ENCODE peak calls at places on chromosomes 11 and 22, in six cellular contexts. F is NB4, J is fibroblast of mammary gland, D is choroid plexus epithelial cell, T is Calu3, V is RWPE1. A is an unnamed sample.

GRCh38 chr11:69159153-69159850 is 3.6 kb downstream of the SMIM38 start:
- DNase-seq in V (no peak), T (no peak), D (no peak), J (no peak), F (no peak), A (no peak)

GRCh38 chr11:11628651-11629050 is 6.8 kb upstream of the GALNT18 start:
- DNase-seq in J (no peak), V (no peak), T (no peak), F (no peak), D (no peak), A (no peak)

GRCh38 chr11:116186592-116186991 is 586.2 kb downstream of the BUD13 start:
- DNase-seq in F (no peak), T (no peak), V (no peak), J (no peak), D (no peak), A (no peak)

GRCh38 chr11:15896026-15896425 is 460.3 kb downstream of the SOX6 start:
- DNase-seq in J (no peak), V (no peak), D (no peak), F (no peak), T (no peak), A (no peak)

GRCh38 chr11:72577271-72577681 is 96.9 kb downstream of the PDE2A start:
- DNase-seq in T (no peak), F (no peak), D (no peak), V (no peak), J (no peak), A (no peak)

GRCh38 chr11:133531971-133532651 is at the start of gene OPCML:
- DNase-seq in V (no peak), J (no peak), D (no peak), T (no peak), F (no peak), A (no peak)

GRCh38 chr11:88281317-88281712 is 56.2 kb downstream of the CTSC start:
- DNase-seq in D (peak), J (peak), V (no peak), F (peak), T (peak), A (no peak)

GRCh38 chr22:49052023-49052538 is 775.6 kb downstream of the BRD1 start:
- DNase-seq in J (no peak), F (no peak), D (peak), T (no peak), V (no peak), A (no peak)

GRCh38 chr22:27748355-27749168 is 53.0 kb downstream of the MN1 start:
- DNase-seq in F (peak), T (peak), V (peak), D (peak), J (peak), A (no peak)

GRCh38 chr11:73957654-73958361 is 7.0 kb downstream of the DNAJB13 start:
- DNase-seq in F (no peak), J (no peak), V (no peak), D (no peak), T (no peak), A (no peak)

GRCh38 chr22:38710352-38710751 is 4.6 kb downstream of the GTPBP1 start:
- DNase-seq in J (no peak), F (no peak), D (no peak), V (no peak), T (no peak), A (no peak)

GRCh38 chr11:91178366-91178765 is 955.5 kb upstream of the CHORDC1 start:
- DNase-seq in T (no peak), D (peak), V (no peak), F (no peak), J (peak), A (no peak)

GRCh38 chr11:123575441-123575840 is 79.0 kb downstream of the SCN3B start:
- DNase-seq in T (no peak), D (no peak), F (no peak), J (no peak), V (no peak), A (no peak)

GRCh38 chr11:68890490-68891231 is 13.0 kb downstream of the MRPL21 start:
- DNase-seq in J (peak), D (peak), F (no peak), T (no peak), V (no peak), A (no peak)

GRCh38 chr11:22472306-22472705 is 134.1 kb downstream of the SLC17A6 start:
- DNase-seq in F (no peak), V (no peak), J (no peak), D (peak), T (peak), A (no peak)

GRCh38 chr22:22938672-22939536 is 51.3 kb downstream of the IGLL5 start:
- DNase-seq in D (no peak), J (no peak), T (no peak), F (no peak), V (no peak), A (no peak)

GRCh38 chr11:64608636-64609035 is 17.6 kb downstream of the SLC22A12 start:
- DNase-seq in D (no peak), J (no peak), T (no peak), F (peak), V (no peak), A (no peak)

GRCh38 chr22:24555496-24556253 is at the start of gene SNRPD3:
- DNase-seq in D (peak), T (peak), V (peak), F (peak), J (peak), A (no peak)
- TF ChIP-seq CTCF in D (peak), T (no peak), V (no peak), F (no peak), J (no peak), A (no peak)

DNA sequence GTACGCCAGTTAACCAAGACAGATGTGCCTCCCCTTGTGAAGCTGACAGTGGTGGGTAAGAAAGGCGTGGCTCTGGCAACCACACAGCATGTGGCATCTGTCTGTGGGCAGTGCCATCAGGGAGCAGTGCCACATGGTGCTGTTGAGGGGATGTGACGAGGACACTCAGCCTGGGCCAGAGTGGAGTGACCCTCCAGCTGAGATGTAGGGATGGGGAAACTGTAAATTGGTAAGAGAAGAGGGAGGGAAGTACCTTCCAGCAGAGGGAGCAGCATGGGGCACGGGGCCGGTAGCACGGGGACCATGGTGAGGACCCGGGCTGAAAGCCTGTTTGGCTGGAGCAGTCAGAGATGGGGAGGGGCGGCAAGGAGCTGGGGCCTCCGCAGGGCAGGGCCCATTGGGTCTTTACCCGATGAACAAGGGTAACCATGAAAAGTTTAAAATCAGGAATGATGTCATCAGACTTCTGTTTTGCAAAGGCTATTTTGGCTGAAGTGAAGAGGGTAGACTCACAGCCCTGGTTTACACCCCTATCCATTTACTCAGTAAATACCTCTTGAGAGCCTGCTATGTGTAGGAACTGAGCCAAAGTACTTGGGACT is 10.4 kb downstream of the TMPRSS6 start:
- DNase-seq in F (peak), D (no peak), T (no peak), J (no peak), V (no peak), A (no peak)
- TF ChIP-seq CTCF in F (peak), D (peak), T (no peak), J (peak), V (no peak), A (peak)

GRCh38 chr11:102886999-102887398 is 12.2 kb upstream of the MMP12 start:
- DNase-seq in V (peak), F (no peak), T (no peak), J (peak), D (no peak), A (no peak)

DNA sequence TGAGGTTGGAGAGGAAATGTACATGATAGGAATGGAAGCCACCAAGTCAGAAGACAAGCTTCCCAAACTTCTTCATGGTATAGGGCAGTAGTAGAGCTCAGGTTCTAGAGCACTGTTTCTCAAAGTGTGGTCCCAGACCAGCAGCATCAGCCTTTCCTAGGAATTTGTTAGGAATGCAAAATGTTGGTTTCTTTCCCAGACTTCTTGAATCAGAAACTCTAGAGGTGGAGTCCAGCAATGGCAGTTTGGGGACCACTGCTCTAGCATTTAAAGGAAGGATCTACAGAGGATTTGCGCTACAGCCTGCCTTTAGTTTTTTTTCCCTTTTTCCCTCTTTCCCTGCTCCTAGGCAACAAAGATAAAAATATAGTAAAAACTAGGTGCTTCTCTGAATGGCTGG is 17.0 kb upstream of the MMP12 start:
- DNase-seq in V (no peak), J (no peak), T (no peak), D (no peak), F (no peak), A (no peak)
- TF ChIP-seq CTCF in V (no peak), J (no peak), T (no peak), D (no peak), F (no peak), A (no peak)

GRCh38 chr11:41431784-41432183 is 27.7 kb downstream of the LRRC4C start:
- DNase-seq in F (peak), J (no peak), V (peak), D (peak), T (no peak), A (no peak)
- TF ChIP-seq CTCF in F (peak), J (peak), V (no peak), D (peak), T (no peak), A (no peak)

GRCh38 chr11:197741-198235 is 4.9 kb downstream of the SCGB1C1 start:
- DNase-seq in F (no peak), V (no peak), J (no peak), T (no peak), D (no peak), A (no peak)

GRCh38 chr11:200224-201003 is 6.8 kb downstream of the BET1L start:
- DNase-seq in T (no peak), V (no peak), D (no peak), J (no peak), F (no peak), A (no peak)

GRCh38 chr11:199004-199581 is 6.2 kb downstream of the SCGB1C1 start:
- DNase-seq in D (no peak), T (no peak), V (no peak), F (no peak), J (no peak), A (no peak)

GRCh38 chr11:198236-198806 is 5.4 kb downstream of the SCGB1C1 start:
- DNase-seq in D (no peak), V (no peak), F (no peak), T (no peak), J (no peak), A (no peak)

DNA sequence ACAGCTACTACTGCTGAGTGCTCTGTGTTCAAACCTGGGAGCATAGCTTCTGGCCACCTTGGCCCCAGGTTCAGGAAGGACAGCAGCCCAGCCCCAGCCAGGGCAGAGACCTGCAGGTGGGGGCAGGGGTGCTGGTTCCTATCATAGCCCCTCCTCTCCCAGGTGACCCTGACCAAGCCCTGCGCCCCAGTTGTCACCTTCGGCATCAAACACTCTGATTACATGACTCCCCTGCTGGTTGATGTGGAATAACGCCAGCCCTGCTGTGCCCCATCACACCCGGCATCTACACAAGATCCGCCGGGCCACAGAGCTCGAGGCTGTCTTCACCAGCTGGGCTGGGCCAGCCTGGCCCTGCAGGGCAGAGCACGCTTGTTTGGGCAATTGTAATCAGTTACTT is 6.9 kb downstream of the SCGB1C1 start:
- DNase-seq in J (no peak), T (no peak), F (no peak), V (no peak), D (no peak), A (no peak)
- TF ChIP-seq CTCF in J (no peak), T (no peak), F (no peak), V (no peak), D (peak), A (no peak)